ENCODE peak calls at places on chromosomes 3 and 15, in four cellular contexts. L is CD8-positive, alpha-beta T cell; Y is IMR-90; E is PC-3. X is an unnamed sample. For H3K36me3, the result is how much of the 10 kb centered on the place peaks cover.

GRCh38 chr15:98085003-98085639 is 124.6 kb downstream of the ARRDC4 start:
- DNase-seq in L (peak), Y (peak), E (peak), X (no peak)

GRCh38 chr15:70863450-70864218 is 9.7 kb upstream of the LARP6 start:
- DNase-seq in L (no peak), Y (peak), E (peak), X (no peak)

GRCh38 chr3:180630360-180630759 is 28.4 kb downstream of the TTC14 start:
- DNase-seq in L (no peak), Y (no peak), E (peak), X (no peak)

GRCh38 chr3:123159926-123160635 is 41.7 kb upstream of the SEC22A start:
- DNase-seq in L (no peak), Y (peak), E (no peak), X (no peak)

GRCh38 chr15:66648588-66648987 is 53.4 kb upstream of the SMAD6 start:
- DNase-seq in L (no peak), Y (no peak), E (no peak), X (no peak)

GRCh38 chr3:129122697-129123055 is 1.1 kb upstream of the RAB43 start:
- DNase-seq in L (no peak), Y (no peak), E (no peak), X (peak)

GRCh38 chr15:52491460-52491859 is 37.2 kb downstream of the MYO5A start:
- DNase-seq in L (no peak), Y (no peak), E (peak), X (no peak)

GRCh38 chr15:66123799-66124198 is 129.8 kb downstream of the MEGF11 start:
- DNase-seq in L (no peak), Y (no peak), E (no peak), X (no peak)

GRCh38 chr15:69444686-69445085 is 7.9 kb upstream of the RPLP1 start:
- DNase-seq in L (no peak), Y (no peak), E (no peak), X (no peak)

GRCh38 chr15:63050737-63051700 is 8.5 kb downstream of the TPM1 start:
- DNase-seq in L (no peak), Y (peak), E (peak), X (no peak)

GRCh38 chr15:93205413-93205812 is 116.4 kb upstream of the RGMA start:
- DNase-seq in L (no peak), Y (no peak), E (no peak), X (no peak)

GRCh38 chr15:73650387-73651126 is 17.4 kb upstream of the NPTN start:
- DNase-seq in L (no peak), Y (peak), E (no peak), X (no peak)

GRCh38 chr15:69340243-69340991 is 41.7 kb downstream of the PAQR5 start:
- DNase-seq in L (no peak), Y (no peak), E (peak), X (no peak)

GRCh38 chr3:189833996-189834395 is 202.8 kb downstream of the TP63 start:
- DNase-seq in L (no peak), Y (no peak), E (no peak), X (peak)

GRCh38 chr3:73784647-73785420 is 160.1 kb upstream of the PDZRN3 start:
- DNase-seq in L (no peak), Y (peak), E (no peak), X (no peak)

GRCh38 chr15:35043380-35044095 is 41.6 kb downstream of the NANOGP8 start:
- DNase-seq in L (no peak), Y (no peak), E (no peak), X (no peak)

GRCh38 chr3:70516081-70516480 is 203.6 kb upstream of the MDFIC2 start:
- DNase-seq in L (no peak), Y (no peak), E (no peak), X (no peak)

GRCh38 chr3:8900065-8900464 is 63.2 kb downstream of the RAD18 start:
- DNase-seq in L (no peak), Y (peak), E (peak), X (no peak)

GRCh38 chr15:43516185-43516584 is 1.2 kb upstream of the MAP1A start:
- DNase-seq in L (no peak), Y (no peak), E (no peak), X (no peak)

GRCh38 chr3:57026918-57027317 is 33.5 kb upstream of the SPATA12 start:
- DNase-seq in L (no peak), Y (peak), E (no peak), X (no peak)

GRCh38 chr3:147919496-147919895 is 510.3 kb downstream of the ZIC1 start:
- DNase-seq in L (no peak), Y (no peak), E (no peak), X (no peak)

GRCh38 chr3:24622138-24622537 is 127.5 kb upstream of the THRB start:
- DNase-seq in L (no peak), Y (no peak), E (peak), X (no peak)

GRCh38 chr3:114411811-114412803 is 118.3 kb downstream of the TIGIT start:
- DNase-seq in L (no peak), Y (peak), E (peak), X (no peak)

GRCh38 chr3:45972534-45973402 is 22.9 kb downstream of the FYCO1 start:
- DNase-seq in L (no peak), Y (peak), E (peak), X (no peak)

GRCh38 chr3:106589306-106589942 is 720.6 kb upstream of the CBLB start:
- DNase-seq in L (no peak), Y (peak), E (no peak), X (no peak)

GRCh38 chr3:165854696-165855095 is 17.5 kb upstream of the BCHE start:
- DNase-seq in L (no peak), Y (no peak), E (peak), X (no peak)

GRCh38 chr3:63948995-63949394 is 36.8 kb upstream of the SCAANT1 start:
- DNase-seq in L (no peak), Y (peak), E (no peak), X (no peak)

GRCh38 chr15:70703066-70703465 is 60.3 kb downstream of the UACA start:
- DNase-seq in L (no peak), Y (no peak), E (no peak), X (no peak)

GRCh38 chr3:146421814-146422748 is 47.3 kb downstream of the PLSCR2 start:
- DNase-seq in L (no peak), Y (peak), E (peak), X (no peak)

GRCh38 chr3:123068227-123069020 is 1.6 kb downstream of the PDIA5 start:
- DNase-seq in L (no peak), Y (no peak), E (peak), X (no peak)

GRCh38 chr3:169390310-169390731 is 273.2 kb downstream of the MECOM start:
- DNase-seq in L (no peak), Y (no peak), E (peak), X (no peak)

GRCh38 chr3:182007441-182007840 is 295.7 kb downstream of the SOX2 start:
- DNase-seq in L (no peak), Y (no peak), E (no peak), X (no peak)

GRCh38 chr3:106728315-106728821 is 648.9 kb upstream of the CCDC54 start:
- DNase-seq in L (no peak), Y (peak), E (peak), X (no peak)

GRCh38 chr3:196569003-196569516 is 600 bp downstream of the FBXO45 start:
- DNase-seq in L (peak), Y (peak), E (peak), X (peak)

GRCh38 chr15:70356062-70356860 is 258.5 kb upstream of the TLE3 start:
- DNase-seq in L (no peak), Y (no peak), E (no peak), X (no peak)

GRCh38 chr3:71520186-71521020 is 63.1 kb downstream of the FOXP1 start:
- DNase-seq in L (no peak), Y (peak), E (peak), X (no peak)

GRCh38 chr3:71515640-71516383 is 67.7 kb downstream of the FOXP1 start:
- DNase-seq in L (no peak), Y (no peak), E (no peak), X (no peak)

GRCh38 chr3:71517206-71517855 is 66.2 kb downstream of the FOXP1 start:
- DNase-seq in L (no peak), Y (no peak), E (no peak), X (no peak)

GRCh38 chr3:71521021-71521352 is 62.5 kb downstream of the FOXP1 start:
- DNase-seq in L (no peak), Y (no peak), E (no peak), X (no peak)

DNA sequence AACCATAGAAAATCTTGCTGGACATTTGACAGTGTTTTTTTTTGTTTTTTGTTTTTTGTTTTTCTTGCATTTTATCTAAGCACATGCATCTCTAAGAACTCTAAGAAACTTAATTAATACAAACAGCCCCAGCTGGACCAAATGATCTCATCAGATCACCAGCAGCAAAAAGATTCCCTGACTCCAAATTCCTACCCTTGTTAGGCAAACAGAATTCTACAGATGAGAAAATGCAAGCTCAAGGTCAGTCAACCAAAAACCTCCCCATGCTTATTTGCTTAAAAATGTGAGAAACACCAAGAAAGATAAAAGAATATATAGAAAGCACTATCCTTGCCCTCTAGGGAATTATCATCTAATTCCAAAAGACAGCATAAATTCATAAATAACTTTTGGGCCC is 65.4 kb downstream of the FOXP1 start:
- DNase-seq in L (no peak), Y (no peak), E (no peak), X (no peak)
- H3K4me3 ChIP-seq in L (no peak), Y (no peak), E (no peak), X (no peak)

GRCh38 chr3:14448756-14449728 is 46.6 kb downstream of the SLC6A6 start:
- DNase-seq in L (no peak), Y (no peak), E (no peak), X (no peak)

GRCh38 chr3:14448063-14448462 is 45.7 kb downstream of the SLC6A6 start:
- DNase-seq in L (no peak), Y (no peak), E (no peak), X (no peak)

GRCh38 chr3:14444380-14444779 is 42.0 kb downstream of the SLC6A6 start:
- DNase-seq in L (no peak), Y (no peak), E (no peak), X (no peak)

GRCh38 chr3:14446988-14447570 is 44.7 kb downstream of the SLC6A6 start:
- DNase-seq in L (no peak), Y (no peak), E (no peak), X (no peak)

DNA sequence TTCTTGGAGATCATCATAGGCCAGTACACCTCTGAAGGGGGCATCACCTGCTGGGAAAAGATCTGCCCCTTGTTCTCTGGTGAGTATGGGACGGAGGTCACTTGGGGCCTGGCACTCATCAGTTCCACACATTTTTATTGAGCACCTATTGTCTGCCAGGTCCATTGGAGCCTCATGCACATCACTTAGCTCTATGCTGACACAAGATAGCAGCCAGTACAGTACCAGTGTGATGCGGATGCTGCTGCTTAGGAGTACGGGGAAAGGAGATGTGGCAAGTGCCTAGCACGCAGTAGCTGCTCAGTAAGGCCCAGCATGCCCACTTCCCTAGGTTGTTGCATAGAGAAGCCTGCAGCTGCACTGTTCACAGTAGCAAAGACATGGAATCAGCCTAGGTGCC is 43.4 kb downstream of the SLC6A6 start:
- DNase-seq in L (no peak), Y (no peak), E (no peak), X (no peak)
- H3K36me3 ChIP-seq in L (under half), Y (under half), E (under half), X (under half)

GRCh38 chr3:43159496-43160255 is 53.8 kb upstream of the POMGNT2 start:
- DNase-seq in L (no peak), Y (no peak), E (no peak), X (no peak)

GRCh38 chr3:43163895-43164493 is 58.1 kb upstream of the POMGNT2 start:
- DNase-seq in L (no peak), Y (no peak), E (no peak), X (no peak)

GRCh38 chr3:43160664-43161063 is 54.8 kb upstream of the POMGNT2 start:
- DNase-seq in L (no peak), Y (no peak), E (no peak), X (no peak)

GRCh38 chr3:43161684-43162512 is 56.0 kb upstream of the POMGNT2 start:
- DNase-seq in L (no peak), Y (peak), E (peak), X (no peak)

GRCh38 chr3:43162573-43163084 is 56.8 kb upstream of the POMGNT2 start:
- DNase-seq in L (peak), Y (no peak), E (no peak), X (no peak)
- H3K4me3 ChIP-seq in L (peak), Y (no peak), E (no peak), X (no peak)

DNA sequence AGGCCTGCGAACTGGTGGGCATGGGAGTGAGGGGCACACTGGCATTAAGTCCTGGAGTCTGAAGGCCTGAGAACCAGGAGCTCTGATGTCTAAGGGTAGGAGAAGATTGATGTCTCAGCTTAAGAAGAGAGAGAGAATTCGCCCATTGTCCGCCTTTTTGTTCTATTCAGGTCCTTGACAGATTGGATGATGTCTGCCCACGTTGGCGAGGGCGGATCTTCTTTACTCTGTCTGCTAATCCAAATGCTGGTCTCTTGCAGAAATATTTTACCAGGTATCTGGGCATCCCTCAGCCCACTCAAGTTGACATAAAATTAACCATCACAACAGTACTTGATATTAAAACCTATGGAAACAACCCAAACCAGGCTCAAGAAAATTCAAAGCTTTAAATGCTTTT is 44.1 kb downstream of the MAP6D1 start:
- DNase-seq in L (no peak), Y (no peak), E (no peak), X (no peak)
- H3K36me3 ChIP-seq in L (under half), Y (under half), E (under half), X (under half)

X was measured in Caco-2.